ENCODE peak calls at places on chromosomes 3 and 15, in four cellular contexts. A is iris pigment epithelial cell, X is posterior cingulate gyrus, N is epithelial cell of esophagus. C is an unnamed sample.

GRCh38 chr3:50936389-50936788 is 261.7 kb downstream of the DOCK3 start:
- DNase-seq in A (no peak), N (no peak), X (no peak), C (no peak)

GRCh38 chr3:151315846-151316245 is 774 bp downstream of the GPR87 start:
- DNase-seq in N (peak; percentile 95), A (no peak), X (no peak), C (peak; percentile 64)

GRCh38 chr3:42025388-42026138 is 63.7 kb upstream of the ULK4 start:
- DNase-seq in A (peak; percentile 96), N (peak; percentile 85), X (peak; percentile 89), C (peak; percentile 61)

GRCh38 chr3:49471856-49472495 is 1.9 kb downstream of the DAG1 start:
- DNase-seq in X (no peak), N (no peak), A (no peak), C (no peak)

GRCh38 chr15:60237411-60237810 is 160.4 kb downstream of the ANXA2 start:
- DNase-seq in N (no peak), A (peak; percentile 8), X (no peak), C (no peak)

GRCh38 chr3:197499427-197499826 is 56.3 kb downstream of the BDH1 start:
- DNase-seq in X (no peak), N (peak; percentile 96), A (peak; percentile 93), C (peak; percentile 71)

GRCh38 chr3:152047465-152047864 is 174.0 kb downstream of the SUCNR1 start:
- DNase-seq in N (peak; percentile 68), A (peak; percentile 90), X (no peak), C (peak; percentile 4)

GRCh38 chr15:20407553-20407952 is 134.0 kb downstream of the GOLGA6L6 start:
- DNase-seq in N (no peak), A (no peak), X (peak; percentile 32), C (no peak)

GRCh38 chr3:177928156-177928555 is 608.1 kb upstream of the KCNMB2 start:
- DNase-seq in N (peak; percentile 85), A (peak; percentile 68), X (no peak), C (peak; percentile 81)

GRCh38 chr3:52403271-52403841 is 41.5 kb downstream of the SEMA3G start:
- DNase-seq in A (no peak), X (peak; percentile 87), N (no peak), C (no peak)

GRCh38 chr3:50474717-50475116 is 28.7 kb downstream of the CACNA2D2 start:
- DNase-seq in N (no peak), A (peak; percentile 58), X (no peak), C (no peak)

GRCh38 chr15:39327005-39327725 is 253.7 kb upstream of the THBS1 start:
- DNase-seq in N (no peak), X (no peak), A (no peak), C (no peak)

GRCh38 chr3:187066228-187066995 is 72.9 kb downstream of the RPL39L start:
- DNase-seq in X (no peak), N (peak; percentile 70), A (peak; percentile 33), C (peak; percentile 59)

GRCh38 chr3:42214565-42215283 is 51.3 kb downstream of the CCK start:
- DNase-seq in A (peak; percentile 35), N (no peak), X (no peak), C (no peak)

GRCh38 chr3:33636125-33636855 is 81.8 kb downstream of the CLASP2 start:
- DNase-seq in A (peak; percentile 80), X (no peak), N (peak; percentile 61), C (peak; percentile 8)

GRCh38 chr15:78323693-78324092 is 16.5 kb upstream of the CRABP1 start:
- DNase-seq in A (no peak), N (no peak), X (peak; percentile 42), C (no peak)

GRCh38 chr3:125128861-125129501 is 73.2 kb upstream of the HEG1 start:
- DNase-seq in X (no peak), A (peak; percentile 93), N (no peak), C (no peak)

GRCh38 chr3:69791111-69791510 is 51.8 kb downstream of the MITF start:
- DNase-seq in A (peak; percentile 98), X (no peak), N (peak; percentile 85), C (no peak)

GRCh38 chr15:60905587-60905986 is 323.5 kb downstream of the RORA start:
- DNase-seq in X (no peak), A (no peak), N (peak; percentile 3), C (no peak)

GRCh38 chr15:60762167-60762566 is 283.2 kb upstream of the ICE2 start:
- DNase-seq in N (no peak), X (no peak), A (no peak), C (no peak)

GRCh38 chr3:61493339-61493738 is 68.0 kb upstream of the PTPRG start:
- DNase-seq in A (no peak), N (no peak), X (no peak), C (peak; percentile 0)

GRCh38 chr15:40594429-40594836 is 384 bp downstream of the KNL1 start:
- DNase-seq in X (no peak), A (peak; percentile 38), N (peak; percentile 52), C (peak; percentile 73)

GRCh38 chr3:12316721-12317351 is 28.0 kb downstream of the PPARG start:
- DNase-seq in A (no peak), X (no peak), N (no peak), C (no peak)

GRCh38 chr3:187955076-187955952 is 198.6 kb upstream of the LPP start:
- DNase-seq in A (peak; percentile 98), X (no peak), N (peak; percentile 78), C (no peak)

GRCh38 chr3:118000219-118000618 is 1034.4 kb downstream of the IGSF11 start:
- DNase-seq in N (no peak), A (no peak), X (no peak), C (no peak)

GRCh38 chr3:5188419-5189405 is 1.2 kb downstream of the EDEM1 start:
- DNase-seq in X (no peak), N (peak; percentile 59), A (peak; percentile 49), C (peak; percentile 11)

GRCh38 chr15:55829826-55830225 is 86.9 kb upstream of the PRTG start:
- DNase-seq in A (peak; percentile 26), X (no peak), N (peak; percentile 69), C (peak; percentile 21)

GRCh38 chr3:50671331-50671730 is 3.4 kb upstream of the DOCK3 start:
- DNase-seq in A (peak; percentile 80), N (peak; percentile 56), X (peak; percentile 87), C (peak; percentile 25)

GRCh38 chr3:158768881-158769518 is 32.9 kb upstream of the MFSD1 start:
- DNase-seq in N (peak; percentile 60), X (no peak), A (peak; percentile 99), C (peak; percentile 43)

GRCh38 chr15:48939686-48940085 is 24.0 kb downstream of the SHC4 start:
- DNase-seq in N (peak; percentile 91), X (no peak), A (peak; percentile 98), C (peak; percentile 75)

GRCh38 chr3:148092624-148093194 is 605.0 kb upstream of the AGTR1 start:
- DNase-seq in A (no peak), X (no peak), N (no peak), C (no peak)

GRCh38 chr15:30649952-30650929 is 24.3 kb downstream of the ARHGAP11B start:
- DNase-seq in X (no peak), N (peak; percentile 43), A (peak; percentile 70), C (no peak)

GRCh38 chr3:57545636-57546268 is 1.6 kb upstream of the DNAH12 start:
- DNase-seq in N (no peak), X (no peak), A (no peak), C (no peak)

GRCh38 chr3:6799264-6799915 is 61.5 kb upstream of the GRM7 start:
- DNase-seq in N (peak; percentile 43), A (no peak), X (no peak), C (no peak)

GRCh38 chr3:48232734-48233133 is 8.2 kb upstream of the ZNF589 start:
- DNase-seq in N (peak; percentile 74), X (peak; percentile 95), A (peak; percentile 50), C (peak; percentile 61)

GRCh38 chr3:169083126-169083525 is 580.4 kb downstream of the MECOM start:
- DNase-seq in N (no peak), X (no peak), A (peak; percentile 56), C (no peak)

GRCh38 chr3:27756877-27757276 is 34.8 kb upstream of the EOMES start:
- DNase-seq in N (peak; percentile 88), A (no peak), X (no peak), C (peak; percentile 71)

C was measured in RWPE1.